ENCODE peak calls at places on chromosome 18, in four cellular contexts. One of them, this sample, is unnamed.
A peak's percentile ranks its signal among the peaks of the same experiment; 100 is the strongest.

GRCh38 chr18:24677011-24677410 is 216.6 kb downstream of the HRH4 start:
- DNase-seq in uterus: no peak
- DNase-seq in suprapubic skin: no peak
- DNase-seq in lung: no peak
- DNase-seq in this sample: no peak

GRCh38 chr18:9469700-9470099 is 5.6 kb upstream of the RALBP1 start:
- DNase-seq in lung: no peak
- DNase-seq in uterus: no peak
- DNase-seq in suprapubic skin: no peak
- DNase-seq in this sample: no peak

GRCh38 chr18:71899183-71899582 is 645.0 kb downstream of the CBLN2 start:
- DNase-seq in lung: no peak
- DNase-seq in suprapubic skin: no peak
- DNase-seq in uterus: no peak
- DNase-seq in this sample: no peak

GRCh38 chr18:23593720-23594119 is 7.4 kb upstream of the NPC1 start:
- DNase-seq in lung: no peak
- DNase-seq in uterus: no peak
- DNase-seq in suprapubic skin: no peak
- DNase-seq in this sample: no peak

GRCh38 chr18:34117319-34117718 is 107.4 kb downstream of the NOL4 start:
- DNase-seq in lung: no peak
- DNase-seq in uterus: no peak
- DNase-seq in suprapubic skin: no peak
- DNase-seq in this sample: no peak

GRCh38 chr18:34493099-34493544 is 217.0 kb upstream of the DTNA start:
- DNase-seq in lung: peak; percentile 58
- DNase-seq in uterus: peak; percentile 36
- DNase-seq in suprapubic skin: peak; percentile 76
- DNase-seq in this sample: no peak

GRCh38 chr18:34357944-34358580 is 133.3 kb upstream of the NOL4 start:
- DNase-seq in suprapubic skin: no peak
- DNase-seq in uterus: no peak
- DNase-seq in lung: no peak
- DNase-seq in this sample: no peak

GRCh38 chr18:49698596-49699025 is 114.7 kb downstream of the ACAA2 start:
- DNase-seq in suprapubic skin: no peak
- DNase-seq in uterus: no peak
- DNase-seq in lung: no peak
- DNase-seq in this sample: no peak

GRCh38 chr18:69945220-69946114 is 2.2 kb downstream of the CD226 start:
- DNase-seq in uterus: no peak
- DNase-seq in suprapubic skin: no peak
- DNase-seq in lung: no peak
- DNase-seq in this sample: no peak

GRCh38 chr18:27715751-27716150 is 461.2 kb downstream of the CDH2 start:
- DNase-seq in suprapubic skin: no peak
- DNase-seq in uterus: no peak
- DNase-seq in lung: no peak
- DNase-seq in this sample: no peak

GRCh38 chr18:59005266-59005665 is 134.4 kb upstream of the SEC11C start:
- DNase-seq in suprapubic skin: no peak
- DNase-seq in uterus: no peak
- DNase-seq in lung: no peak
- DNase-seq in this sample: no peak

GRCh38 chr18:8849696-8850095 is 144.3 kb downstream of the MTCL1 start:
- DNase-seq in suprapubic skin: no peak
- DNase-seq in uterus: no peak
- DNase-seq in lung: no peak
- DNase-seq in this sample: no peak

GRCh38 chr18:24173997-24174396 is 35.1 kb downstream of the CABYR start:
- DNase-seq in suprapubic skin: no peak
- DNase-seq in lung: no peak
- DNase-seq in uterus: no peak
- DNase-seq in this sample: no peak

GRCh38 chr18:56967032-56967431 is 179.9 kb upstream of the BOD1L2 start:
- DNase-seq in uterus: no peak
- DNase-seq in suprapubic skin: no peak
- DNase-seq in lung: no peak
- DNase-seq in this sample: no peak

GRCh38 chr18:70386582-70386981 is 97.7 kb downstream of the SOCS6 start:
- DNase-seq in lung: no peak
- DNase-seq in uterus: no peak
- DNase-seq in suprapubic skin: no peak
- DNase-seq in this sample: no peak

GRCh38 chr18:32848836-32849235 is 76.0 kb upstream of the KLHL14 start:
- DNase-seq in lung: no peak
- DNase-seq in uterus: no peak
- DNase-seq in suprapubic skin: no peak
- DNase-seq in this sample: no peak

GRCh38 chr18:70221156-70221910 is 15.8 kb upstream of the RTTN start:
- DNase-seq in lung: no peak
- DNase-seq in uterus: no peak
- DNase-seq in suprapubic skin: no peak
- DNase-seq in this sample: no peak

DNA sequence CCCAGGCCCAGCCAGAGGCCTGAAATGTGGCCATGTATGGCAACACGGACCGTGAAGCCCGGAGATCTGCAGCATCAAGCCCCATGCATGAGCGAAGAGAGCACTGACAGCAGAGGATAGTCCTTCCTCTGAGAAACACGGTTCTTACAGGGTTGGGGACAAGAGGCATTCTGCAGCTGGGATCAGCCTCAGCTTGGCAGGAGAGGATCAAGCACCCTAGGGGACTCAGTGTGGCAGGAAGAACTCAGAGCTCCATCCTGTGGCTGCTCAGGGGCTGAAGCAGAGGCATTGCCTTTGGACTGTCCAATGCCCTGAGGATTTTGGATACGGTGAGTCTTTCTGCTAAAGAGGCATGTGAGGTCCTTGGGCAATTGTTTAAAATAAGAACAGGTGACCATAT is 368.7 kb downstream of the ZNF516 start:
- DNase-seq in uterus: no peak
- DNase-seq in lung: no peak
- DNase-seq in suprapubic skin: no peak
- DNase-seq in this sample: no peak
- TF ChIP-seq CTCF in uterus: no peak
- TF ChIP-seq CTCF in lung: no peak
- TF ChIP-seq CTCF in suprapubic skin: no peak
- TF ChIP-seq CTCF in this sample: no peak

GRCh38 chr18:35511833-35512232 is 14.1 kb upstream of the INO80C start:
- DNase-seq in lung: peak; percentile 11
- DNase-seq in uterus: no peak
- DNase-seq in suprapubic skin: no peak
- DNase-seq in this sample: no peak

GRCh38 chr18:35512761-35513160 is 15.0 kb upstream of the INO80C start:
- DNase-seq in lung: peak; percentile 25
- DNase-seq in uterus: no peak
- DNase-seq in suprapubic skin: no peak
- DNase-seq in this sample: no peak

GRCh38 chr18:35513181-35513932 is 15.6 kb upstream of the INO80C start:
- DNase-seq in uterus: peak; percentile 48
- DNase-seq in suprapubic skin: no peak
- DNase-seq in lung: peak; percentile 49
- DNase-seq in this sample: no peak

GRCh38 chr18:35510071-35511010 is 12.6 kb upstream of the INO80C start:
- DNase-seq in suprapubic skin: no peak
- DNase-seq in lung: peak; percentile 11
- DNase-seq in uterus: no peak
- DNase-seq in this sample: no peak

GRCh38 chr18:35511428-35511827 is 13.7 kb upstream of the INO80C start:
- DNase-seq in suprapubic skin: no peak
- DNase-seq in lung: peak; percentile 19
- DNase-seq in uterus: no peak
- DNase-seq in this sample: no peak
- H3K27ac ChIP-seq in suprapubic skin: no peak overlapping the region
- H3K27ac ChIP-seq in lung: no peak overlapping the region
- H3K27ac ChIP-seq in uterus: no peak overlapping the region
- H3K27ac ChIP-seq in this sample: no peak overlapping the region

GRCh38 chr18:51630706-51631105 is 433.2 kb upstream of the MEX3C start:
- DNase-seq in uterus: no peak
- DNase-seq in lung: no peak
- DNase-seq in suprapubic skin: no peak
- DNase-seq in this sample: no peak
- H3K9me3 ChIP-seq in uterus: no peaks in the 10 kb centered on the region
- H3K9me3 ChIP-seq in lung: no peaks in the 10 kb centered on the region
- H3K9me3 ChIP-seq in suprapubic skin: no peaks in the 10 kb centered on the region
- H3K9me3 ChIP-seq in this sample: no peaks in the 10 kb centered on the region

DNA sequence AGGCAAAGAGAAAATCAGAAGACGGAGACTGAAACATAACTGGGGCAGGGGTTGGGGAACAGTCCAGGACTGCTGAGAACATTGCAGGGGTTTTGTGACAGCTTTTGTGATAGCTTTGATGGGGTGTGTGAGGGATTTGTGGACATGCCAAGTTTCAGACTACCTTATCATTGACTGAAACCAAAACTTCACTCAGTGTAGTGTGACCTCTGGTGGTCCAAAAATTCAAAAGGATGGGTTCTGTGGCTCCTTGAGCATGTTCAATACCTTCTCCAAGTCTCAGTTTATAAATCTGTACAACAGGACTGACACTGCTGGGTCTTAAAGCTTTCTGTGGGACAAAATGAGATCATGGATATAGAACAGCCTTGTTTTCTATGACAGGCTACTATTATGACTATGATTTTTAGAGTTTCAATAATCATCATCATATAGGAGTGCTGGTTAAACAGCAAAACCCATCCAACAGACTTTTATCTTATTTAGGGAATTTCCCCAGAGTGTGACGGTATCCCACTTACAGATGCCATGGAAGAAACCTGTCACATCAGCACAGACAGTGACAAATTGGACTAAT is 259.2 kb upstream of the SLC14A2 start:
- DNase-seq in suprapubic skin: no peak
- DNase-seq in uterus: no peak
- DNase-seq in lung: no peak
- DNase-seq in this sample: no peak
- TF ChIP-seq CTCF in suprapubic skin: no peak
- TF ChIP-seq CTCF in uterus: no peak
- TF ChIP-seq CTCF in lung: no peak
- TF ChIP-seq CTCF in this sample: no peak